ENCODE peak calls at places on chromosomes 6 and 20, in five cellular contexts. One of them, this sample, is unnamed.

GRCh38 chr20:45445805-45446562 is 23.6 kb upstream of the WFDC2 start:
- DNase-seq in Calu3: peak
- DNase-seq in naive thymus-derived CD4-positive, alpha-beta T cell: no peak
- DNase-seq in T-helper 2 cell: peak
- DNase-seq in GM10248: peak
- DNase-seq in this sample: no peak

GRCh38 chr6:37048851-37049734 is 43.6 kb downstream of the FGD2 start:
- DNase-seq in Calu3: peak
- DNase-seq in naive thymus-derived CD4-positive, alpha-beta T cell: peak
- DNase-seq in T-helper 2 cell: peak
- DNase-seq in GM10248: peak
- DNase-seq in this sample: no peak

GRCh38 chr6:17785094-17785787 is 78.5 kb upstream of the NUP153 start:
- DNase-seq in Calu3: no peak
- DNase-seq in naive thymus-derived CD4-positive, alpha-beta T cell: no peak
- DNase-seq in T-helper 2 cell: no peak
- DNase-seq in GM10248: no peak
- DNase-seq in this sample: no peak

GRCh38 chr20:63127700-63128364 is 88.1 kb downstream of the YTHDF1 start:
- DNase-seq in Calu3: no peak
- DNase-seq in naive thymus-derived CD4-positive, alpha-beta T cell: no peak
- DNase-seq in T-helper 2 cell: no peak
- DNase-seq in GM10248: no peak
- DNase-seq in this sample: no peak

GRCh38 chr6:24126586-24127192 is 674 bp downstream of the NRSN1 start:
- DNase-seq in Calu3: peak
- DNase-seq in naive thymus-derived CD4-positive, alpha-beta T cell: no peak
- DNase-seq in T-helper 2 cell: no peak
- DNase-seq in GM10248: peak
- DNase-seq in this sample: no peak

GRCh38 chr6:122122686-122123085 is 276.8 kb upstream of the HSF2 start:
- DNase-seq in Calu3: no peak
- DNase-seq in naive thymus-derived CD4-positive, alpha-beta T cell: no peak
- DNase-seq in T-helper 2 cell: no peak
- DNase-seq in GM10248: no peak
- DNase-seq in this sample: no peak

GRCh38 chr6:148342146-148343027 is at the start of gene SASH1:
- DNase-seq in Calu3: peak
- DNase-seq in naive thymus-derived CD4-positive, alpha-beta T cell: peak
- DNase-seq in T-helper 2 cell: no peak
- DNase-seq in GM10248: peak
- DNase-seq in this sample: no peak

GRCh38 chr6:43803055-43803782 is 33.2 kb downstream of the VEGFA start:
- DNase-seq in Calu3: no peak
- DNase-seq in naive thymus-derived CD4-positive, alpha-beta T cell: no peak
- DNase-seq in T-helper 2 cell: no peak
- DNase-seq in GM10248: no peak
- DNase-seq in this sample: no peak

GRCh38 chr6:44367686-44368085 is 19.8 kb upstream of the CDC5L start:
- DNase-seq in Calu3: no peak
- DNase-seq in naive thymus-derived CD4-positive, alpha-beta T cell: no peak
- DNase-seq in T-helper 2 cell: no peak
- DNase-seq in GM10248: no peak
- DNase-seq in this sample: no peak

GRCh38 chr20:2162823-2163166 is 61.2 kb downstream of the STK35 start:
- DNase-seq in Calu3: no peak
- DNase-seq in naive thymus-derived CD4-positive, alpha-beta T cell: no peak
- DNase-seq in T-helper 2 cell: no peak
- DNase-seq in GM10248: no peak
- DNase-seq in this sample: no peak